ENCODE peak calls at places on chromosome 15, in five cellular contexts. V is lower lobe of right lung, I is GM12865, J is cardiac fibroblast, Z is AG10803. R is an unnamed sample.

GRCh38 chr15:79901958-79902357 is 5.1 kb upstream of the MTHFS start:
- DNase-seq in I (peak), V (no peak), Z (no peak), J (peak), R (no peak)

GRCh38 chr15:83613716-83614115 is 40.2 kb upstream of the ADAMTSL3 start:
- DNase-seq in J (no peak), Z (peak), I (no peak), V (no peak), R (peak)

GRCh38 chr15:95252404-95252803 is 1021.0 kb downstream of the MCTP2 start:
- DNase-seq in Z (no peak), J (peak), I (no peak), V (no peak), R (no peak)

GRCh38 chr15:41233367-41233771 is 2.3 kb downstream of the CHP1 start:
- DNase-seq in Z (peak), I (no peak), J (peak), V (no peak), R (peak)

GRCh38 chr15:41116872-41117242 is 777 bp upstream of the INO80 start:
- DNase-seq in V (no peak), I (no peak), J (no peak), Z (no peak), R (no peak)

GRCh38 chr15:43204016-43204901 is 16.6 kb downstream of the EPB42 start:
- DNase-seq in V (no peak), I (peak), Z (peak), J (peak), R (no peak)

GRCh38 chr15:58383876-58384275 is 47.9 kb upstream of the LIPC start:
- DNase-seq in V (no peak), I (no peak), J (no peak), Z (no peak), R (no peak)

GRCh38 chr15:81740402-81740801 is 305.4 kb downstream of the MEX3B start:
- DNase-seq in V (no peak), J (peak), I (no peak), Z (no peak), R (no peak)

GRCh38 chr15:78034495-78035191 is 42.9 kb downstream of the TBC1D2B start:
- DNase-seq in Z (no peak), I (peak), V (peak), J (peak), R (no peak)

GRCh38 chr15:101170568-101171350 is 81.1 kb downstream of the CHSY1 start:
- DNase-seq in V (no peak), I (no peak), J (peak), Z (peak), R (no peak)

GRCh38 chr15:56383011-56383410 is 17.8 kb downstream of the TEX9 start:
- DNase-seq in V (no peak), Z (no peak), I (no peak), J (no peak), R (no peak)

GRCh38 chr15:35784745-35785144 is 238.8 kb upstream of the DPH6 start:
- DNase-seq in I (no peak), V (no peak), J (no peak), Z (no peak), R (no peak)

GRCh38 chr15:75809986-75810750 is 33.1 kb upstream of the UBE2Q2 start:
- DNase-seq in I (peak), V (no peak), J (peak), Z (peak), R (no peak)

GRCh38 chr15:31062965-31063355 is 38.6 kb downstream of the TRPM1 start:
- DNase-seq in I (no peak), J (no peak), Z (peak), V (no peak), R (no peak)

GRCh38 chr15:38912067-38912466 is 347.5 kb upstream of the RASGRP1 start:
- DNase-seq in V (no peak), I (no peak), Z (no peak), J (no peak), R (no peak)

GRCh38 chr15:68218331-68218730 is 11.2 kb downstream of the CLN6 start:
- DNase-seq in J (no peak), I (no peak), Z (no peak), V (no peak), R (no peak)

GRCh38 chr15:101114146-101114545 is 137.7 kb downstream of the CHSY1 start:
- DNase-seq in J (no peak), I (no peak), V (no peak), Z (no peak), R (no peak)

GRCh38 chr15:91150492-91151160 is 50.6 kb downstream of the SV2B start:
- DNase-seq in Z (no peak), V (no peak), J (no peak), I (no peak), R (no peak)

GRCh38 chr15:43899928-43900327 is 73.1 kb downstream of the WDR76 start:
- DNase-seq in J (no peak), I (no peak), V (no peak), Z (no peak), R (no peak)

GRCh38 chr15:70555713-70556112 is 207.6 kb downstream of the UACA start:
- DNase-seq in J (no peak), V (no peak), Z (no peak), I (peak), R (no peak)

GRCh38 chr15:89127054-89127702 is 38.9 kb downstream of the ABHD2 start:
- DNase-seq in I (peak), Z (no peak), V (no peak), J (no peak), R (no peak)

GRCh38 chr15:89130194-89130593 is 41.9 kb downstream of the ABHD2 start:
- DNase-seq in J (no peak), V (no peak), I (peak), Z (no peak), R (no peak)

GRCh38 chr15:89128320-89129122 is 40.3 kb downstream of the ABHD2 start:
- DNase-seq in Z (no peak), J (no peak), I (no peak), V (no peak), R (no peak)

GRCh38 chr15:89129123-89129815 is 41.0 kb downstream of the ABHD2 start:
- DNase-seq in J (peak), V (peak), Z (no peak), I (peak), R (no peak)

GRCh38 chr15:89129816-89130134 is 41.5 kb downstream of the ABHD2 start:
- DNase-seq in J (no peak), I (no peak), V (no peak), Z (no peak), R (no peak)
- TF ChIP-seq CTCF in J (no peak), I (no peak), V (no peak), Z (no peak), R (no peak)

GRCh38 chr15:98800437-98801233 is 152.3 kb downstream of the IGF1R start:
- DNase-seq in J (peak), I (no peak), Z (peak), V (no peak), R (peak)
- TF ChIP-seq CTCF in J (no peak), I (no peak), Z (peak), V (no peak), R (no peak)

DNA sequence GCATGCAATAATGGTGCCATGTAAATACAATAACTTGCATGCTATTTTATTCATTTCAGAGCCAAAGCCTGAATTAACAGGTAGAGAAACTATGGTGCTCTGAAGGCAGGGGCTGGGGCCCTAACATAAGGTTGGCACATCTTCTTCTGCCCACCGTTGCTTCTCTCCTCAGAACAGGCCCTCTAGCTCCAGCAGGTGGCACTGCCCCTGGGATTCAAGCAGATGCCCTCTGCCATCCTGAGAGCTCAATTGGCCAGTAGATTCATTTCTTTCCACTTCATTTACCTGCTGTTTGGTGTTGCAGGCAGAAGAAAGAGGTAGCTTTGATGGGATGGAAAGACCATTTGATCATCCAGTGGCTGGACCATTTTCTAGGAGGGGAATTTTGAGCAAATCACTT is 130.5 kb downstream of the FOXB1 start:
- DNase-seq in Z (no peak), J (no peak), V (no peak), I (no peak), R (no peak)
- TF ChIP-seq CTCF in Z (peak), J (no peak), V (no peak), I (peak), R (peak)

GRCh38 chr15:51341366-51342248 is at the start of gene GLDN:
- DNase-seq in J (peak), V (peak), Z (peak), I (no peak), R (no peak)
- TF ChIP-seq CTCF in J (no peak), V (no peak), Z (no peak), I (no peak), R (no peak)

GRCh38 chr15:49830411-49830810 is 209.6 kb downstream of the DTWD1 start:
- DNase-seq in I (no peak), J (peak), V (no peak), Z (peak), R (no peak)

GRCh38 chr15:49831206-49831965 is 210.5 kb downstream of the DTWD1 start:
- DNase-seq in Z (peak), V (no peak), I (no peak), J (peak), R (peak)

GRCh38 chr15:49827311-49827710 is 206.5 kb downstream of the DTWD1 start:
- DNase-seq in I (no peak), Z (no peak), V (no peak), J (no peak), R (no peak)

GRCh38 chr15:49826640-49827281 is 205.9 kb downstream of the DTWD1 start:
- DNase-seq in J (no peak), V (no peak), I (no peak), Z (no peak), R (no peak)

GRCh38 chr15:49832421-49832980 is 211.7 kb downstream of the DTWD1 start:
- DNase-seq in J (peak), V (no peak), I (peak), Z (peak), R (no peak)
- TF ChIP-seq CTCF in J (no peak), V (no peak), I (peak), Z (peak), R (peak)

GRCh38 chr15:96692826-96693225 is 362.3 kb downstream of the NR2F2 start:
- DNase-seq in J (no peak), V (no peak), Z (no peak), I (no peak), R (no peak)

GRCh38 chr15:96693515-96693914 is 363.0 kb downstream of the NR2F2 start:
- DNase-seq in J (no peak), Z (no peak), V (no peak), I (no peak), R (no peak)

DNA sequence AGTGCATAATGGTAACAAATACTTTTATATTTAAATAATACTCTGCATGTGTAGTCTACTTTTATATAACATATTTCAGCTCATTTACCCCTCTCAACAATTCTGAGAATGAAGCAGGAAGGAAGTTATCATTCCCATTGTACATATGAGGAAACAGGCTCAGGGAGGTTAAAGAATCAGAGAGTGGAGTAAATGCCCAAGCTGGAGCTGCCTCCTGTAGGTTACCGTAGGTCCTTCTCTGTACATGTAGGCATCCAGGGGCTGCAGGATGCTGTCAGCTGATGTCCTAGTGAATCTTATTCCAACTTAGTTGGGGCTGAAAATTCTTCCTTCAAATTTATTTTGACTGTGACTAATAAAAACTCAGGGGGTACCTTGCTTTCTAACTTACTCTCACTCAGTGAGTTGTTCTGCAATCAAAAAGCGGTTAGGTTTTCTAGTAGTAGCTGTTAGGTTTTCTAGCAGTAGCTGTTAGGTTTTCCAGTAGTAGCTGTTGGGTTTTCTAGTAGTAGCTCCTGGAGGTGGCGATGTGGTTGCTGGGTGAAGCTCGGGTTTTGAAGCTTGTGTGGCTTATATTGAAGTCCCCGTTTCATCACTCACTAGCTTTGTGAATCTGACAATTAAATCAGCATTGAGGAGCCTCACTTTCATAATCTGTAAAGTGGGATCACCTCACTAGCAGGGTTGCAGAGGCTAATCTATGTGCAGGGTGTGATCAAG is 357.0 kb downstream of the NR2F2 start:
- DNase-seq in V (no peak), I (no peak), J (no peak), Z (no peak), R (no peak)
- TF ChIP-seq CTCF in V (no peak), I (no peak), J (no peak), Z (no peak), R (no peak)

GRCh38 chr15:93221754-93222153 is 132.7 kb upstream of the RGMA start:
- DNase-seq in Z (no peak), J (no peak), V (no peak), I (no peak), R (no peak)
- TF ChIP-seq CTCF in Z (no peak), J (no peak), V (no peak), I (no peak), R (no peak)

DNA sequence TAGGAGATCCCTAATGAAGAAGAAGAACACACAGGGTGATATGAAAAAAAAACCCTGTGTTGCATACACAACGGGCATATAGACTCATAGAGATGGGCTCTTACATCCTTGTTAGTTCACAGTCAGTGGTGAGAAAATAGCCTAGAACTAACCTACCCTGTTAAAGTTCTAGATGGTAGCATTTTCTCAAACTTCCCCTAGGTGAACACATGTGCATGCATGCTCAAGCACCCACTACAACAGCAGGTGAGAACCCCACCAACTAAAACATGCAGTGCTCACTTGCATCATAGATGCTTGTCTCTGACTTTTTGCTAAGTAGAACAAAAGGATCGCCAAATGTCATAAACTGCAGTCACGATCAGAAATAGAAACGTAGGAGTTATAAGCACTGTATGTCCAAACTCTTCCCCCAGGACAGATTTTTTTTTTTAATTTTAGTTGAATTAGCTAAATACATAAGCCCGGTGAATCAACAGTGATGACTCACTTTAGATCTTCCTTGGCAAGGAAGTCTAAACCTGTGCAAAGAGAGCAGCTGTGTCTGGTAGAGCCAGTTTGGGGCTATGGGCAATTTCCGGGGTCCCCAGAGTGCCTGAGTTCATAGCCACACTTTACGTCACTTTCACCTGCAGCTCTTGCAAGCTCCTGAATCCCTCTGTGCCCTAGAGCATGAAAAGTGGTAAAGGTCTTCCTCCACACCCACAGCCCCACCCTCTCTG is 96.2 kb upstream of the SEMA6D start:
- DNase-seq in J (peak), I (no peak), Z (no peak), V (no peak), R (no peak)
- TF ChIP-seq CTCF in J (no peak), I (no peak), Z (no peak), V (no peak), R (no peak)

GRCh38 chr15:73239564-73240208 is 129.1 kb downstream of the HCN4 start:
- DNase-seq in Z (no peak), I (no peak), V (no peak), J (peak), R (no peak)
- TF ChIP-seq CTCF in Z (no peak), I (no peak), V (peak), J (peak), R (no peak)

R was measured in kidney epithelial cell.